ENCODE peak calls at places on chromosomes 12 and 14, in eight cellular contexts. U is fibroblast of gingiva, O is anterior cingulate cortex, Z is T-helper 1 cell, X is occipital lobe, M is NCI-H1105 treated with DMSO at 0.1 percent for 48 hours, I is left ventricle myocardium superior, T is choroid plexus epithelial cell. J is an unnamed sample.

GRCh38 chr14:40139657-40140056 is 707.4 kb upstream of the FBXO33 start:
- DNase-seq in U (no peak), O (no peak), Z (no peak), X (no peak), M (no peak), I (no peak), T (no peak), J (no peak)

GRCh38 chr12:79659961-79660431 is 30.8 kb downstream of the PAWR start:
- DNase-seq in U (no peak), O (no peak), Z (no peak), X (no peak), M (no peak), I (no peak), T (no peak), J (no peak)

GRCh38 chr12:121337416-121337815 is 14.8 kb downstream of the ANAPC5 start:
- DNase-seq in U (no peak), O (no peak), Z (no peak), X (no peak), M (no peak), I (no peak), T (no peak), J (no peak)

GRCh38 chr12:104748790-104749189 is 209.3 kb downstream of the SLC41A2 start:
- DNase-seq in U (no peak), O (no peak), Z (no peak), X (no peak), M (no peak), I (no peak), T (no peak), J (no peak)

GRCh38 chr12:4984344-4984743 is 59.3 kb upstream of the KCNA5 start:
- DNase-seq in U (no peak), O (no peak), Z (no peak), X (peak), M (no peak), I (no peak), T (no peak), J (no peak)

GRCh38 chr12:105804591-105805265 is 334.0 kb downstream of the NUAK1 start:
- DNase-seq in U (no peak), O (no peak), Z (no peak), X (no peak), M (no peak), I (no peak), T (no peak), J (no peak)

GRCh38 chr12:92424338-92424737 is 278.5 kb upstream of the PLEKHG7 start:
- DNase-seq in U (peak), O (no peak), Z (no peak), X (no peak), M (no peak), I (no peak), T (peak), J (no peak)

GRCh38 chr12:6950944-6951540 is at the start of gene PTPN6:
- DNase-seq in U (no peak), O (no peak), Z (peak), X (no peak), M (no peak), I (peak), T (no peak), J (peak)

GRCh38 chr14:25041484-25041883 is 8.5 kb downstream of the STXBP6 start:
- DNase-seq in U (no peak), O (no peak), Z (no peak), X (no peak), M (no peak), I (no peak), T (no peak), J (no peak)

GRCh38 chr12:113445544-113446176 is 23.5 kb downstream of the SDSL start:
- DNase-seq in U (no peak), O (no peak), Z (no peak), X (no peak), M (no peak), I (no peak), T (no peak), J (no peak)

GRCh38 chr12:95646781-95647184 is 95.5 kb upstream of the USP44 start:
- DNase-seq in U (peak), O (no peak), Z (no peak), X (no peak), M (no peak), I (no peak), T (peak), J (no peak)

GRCh38 chr14:87994974-87995373 is 2.0 kb upstream of the GALC start:
- DNase-seq in U (no peak), O (no peak), Z (peak), X (no peak), M (no peak), I (no peak), T (no peak), J (peak)

GRCh38 chr12:12017135-12017581 is 53.6 kb upstream of the BCL2L14 start:
- DNase-seq in U (no peak), O (no peak), Z (no peak), X (no peak), M (no peak), I (peak), T (no peak), J (no peak)

GRCh38 chr12:105205322-105206048 is 30.5 kb downstream of the APPL2 start:
- DNase-seq in U (no peak), O (no peak), Z (no peak), X (no peak), M (peak), I (no peak), T (no peak), J (no peak)

GRCh38 chr12:86241600-86241999 is 14.6 kb downstream of the MGAT4C start:
- DNase-seq in U (no peak), O (no peak), Z (no peak), X (no peak), M (no peak), I (no peak), T (no peak), J (no peak)

GRCh38 chr14:75487155-75487671 is 35.1 kb upstream of the BATF start:
- DNase-seq in U (no peak), O (no peak), Z (peak), X (no peak), M (no peak), I (no peak), T (no peak), J (peak)

GRCh38 chr12:131808744-131809371 is 19.3 kb upstream of the MMP17 start:
- DNase-seq in U (peak), O (no peak), Z (peak), X (no peak), M (no peak), I (peak), T (peak), J (peak)

GRCh38 chr12:54444202-54444601 is 25.1 kb upstream of the ITGA5 start:
- DNase-seq in U (no peak), O (no peak), Z (no peak), X (no peak), M (no peak), I (no peak), T (no peak), J (no peak)

GRCh38 chr14:26394114-26394855 is 203.5 kb downstream of the NOVA1 start:
- DNase-seq in U (peak), O (no peak), Z (no peak), X (no peak), M (peak), I (no peak), T (peak), J (no peak)

GRCh38 chr12:95104919-95105452 is 31.6 kb upstream of the NR2C1 start:
- DNase-seq in U (no peak), O (no peak), Z (no peak), X (no peak), M (no peak), I (no peak), T (no peak), J (no peak)

GRCh38 chr14:61690982-61691381 is 4.3 kb upstream of the HIF1A start:
- DNase-seq in U (no peak), O (no peak), Z (no peak), X (no peak), M (no peak), I (no peak), T (peak), J (no peak)

GRCh38 chr14:54631016-54631415 is 64.1 kb downstream of the SAMD4A start:
- DNase-seq in U (no peak), O (no peak), Z (no peak), X (no peak), M (no peak), I (no peak), T (no peak), J (no peak)

GRCh38 chr12:15770021-15770420 is 19.2 kb downstream of the EPS8 start:
- DNase-seq in U (no peak), O (no peak), Z (no peak), X (no peak), M (no peak), I (no peak), T (no peak), J (no peak)

GRCh38 chr12:12788131-12788530 is 2.7 kb downstream of the APOLD1 start:
- DNase-seq in U (no peak), O (no peak), Z (no peak), X (no peak), M (no peak), I (no peak), T (no peak), J (no peak)

GRCh38 chr12:96034631-96035282 is 630 bp downstream of the LTA4H start:
- DNase-seq in U (peak), O (no peak), Z (no peak), X (no peak), M (peak), I (peak), T (peak), J (no peak)

GRCh38 chr12:116261525-116262100 is 15.9 kb downstream of the MED13L start:
- DNase-seq in U (no peak), O (no peak), Z (no peak), X (no peak), M (no peak), I (no peak), T (no peak), J (no peak)

GRCh38 chr14:25461780-25462179 is 411.8 kb upstream of the STXBP6 start:
- DNase-seq in U (no peak), O (no peak), Z (no peak), X (no peak), M (no peak), I (no peak), T (no peak), J (no peak)

GRCh38 chr12:15720299-15720698 is 68.9 kb downstream of the EPS8 start:
- DNase-seq in U (no peak), O (no peak), Z (no peak), X (no peak), M (no peak), I (no peak), T (no peak), J (no peak)

GRCh38 chr14:39467889-39468524 is 35.8 kb upstream of the FBXO33 start:
- DNase-seq in U (no peak), O (no peak), Z (peak), X (no peak), M (peak), I (no peak), T (peak), J (no peak)

GRCh38 chr12:65956056-65956738 is 131.9 kb downstream of the HMGA2 start:
- DNase-seq in U (no peak), O (no peak), Z (no peak), X (no peak), M (no peak), I (no peak), T (no peak), J (no peak)